ENCODE peak calls at places on chromosomes 5 and 9, in nine cellular contexts. W, D, B, L, H, E, T, A and K are unnamed samples.

GRCh38 chr5:10741661-10742060 is 19.4 kb downstream of the DAP start:
- DNase-seq in L (no peak), W (no peak), T (no peak), A (no peak), B (no peak), D (no peak), E (peak; percentile 37), H (no peak), K (no peak)

GRCh38 chr5:53151713-53152458 is 42.3 kb upstream of the MOCS2 start:
- DNase-seq in E (no peak), H (no peak), D (peak; percentile 93), B (no peak), W (no peak), A (peak; percentile 80), T (no peak), L (no peak), K (no peak)

GRCh38 chr9:223167-223566 is 8.5 kb downstream of the DOCK8 start:
- DNase-seq in D (no peak), H (no peak), B (no peak), W (no peak), T (no peak), E (no peak), A (no peak), L (no peak), K (no peak)

GRCh38 chr5:82257729-82258128 is 20.4 kb downstream of the RPS23 start:
- DNase-seq in L (no peak), H (no peak), D (no peak), W (no peak), E (no peak), B (no peak), T (no peak), A (no peak), K (no peak)

GRCh38 chr5:66582499-66582898 is 13.7 kb upstream of the MAST4 start:
- DNase-seq in E (no peak), B (no peak), T (no peak), L (no peak), W (no peak), A (peak; percentile 30), H (no peak), D (no peak), K (no peak)

GRCh38 chr5:126074538-126074937 is 348.7 kb upstream of the GRAMD2B start:
- DNase-seq in D (no peak), T (no peak), A (no peak), L (no peak), B (no peak), E (no peak), H (no peak), W (no peak), K (no peak)

GRCh38 chr9:99071313-99072039 is 33.4 kb upstream of the TGFBR1 start:
- DNase-seq in D (peak; percentile 48), L (no peak), E (no peak), B (no peak), A (no peak), W (no peak), T (no peak), H (no peak), K (no peak)

GRCh38 chr5:159799701-159800100 is 116.6 kb upstream of the ADRA1B start:
- DNase-seq in T (no peak), H (no peak), B (no peak), E (no peak), L (no peak), W (no peak), D (no peak), A (no peak), K (no peak)

GRCh38 chr5:17216176-17216973 is 1.1 kb upstream of the BASP1 start:
- DNase-seq in W (peak; percentile 82), L (peak; percentile 80), H (no peak), B (peak; percentile 29), E (peak; percentile 86), D (peak; percentile 76), T (peak; percentile 85), A (peak; percentile 79), K (peak; percentile 52)
- H3K4me3 ChIP-seq in W (peak overlapping the region; percentile 63), L (peak overlapping the region; percentile 45), H (no peak overlapping the region), B (peak overlapping the region; percentile 77), E (peak overlapping the region; percentile 50), D (peak overlapping the region; percentile 49), T (peak overlapping the region; percentile 23), A (peak overlapping the region; percentile 50), K (no peak overlapping the region)

GRCh38 chr9:133960568-133961129 is 31.5 kb downstream of the VAV2 start:
- DNase-seq in L (peak; percentile 73), E (no peak), H (no peak), B (no peak), A (no peak), T (peak; percentile 46), W (no peak), D (no peak), K (no peak)

GRCh38 chr9:133959171-133959570 is 33.0 kb downstream of the VAV2 start:
- DNase-seq in T (no peak), W (no peak), H (no peak), L (peak; percentile 31), E (no peak), D (no peak), A (no peak), B (no peak), K (no peak)

GRCh38 chr9:133959966-133960567 is 32.1 kb downstream of the VAV2 start:
- DNase-seq in W (no peak), B (no peak), L (peak; percentile 35), D (no peak), E (no peak), A (no peak), T (no peak), H (no peak), K (no peak)

GRCh38 chr9:133957328-133957727 is 34.8 kb downstream of the VAV2 start:
- DNase-seq in D (no peak), H (peak; percentile 33), W (no peak), L (peak; percentile 40), B (no peak), A (no peak), E (no peak), T (no peak), K (no peak)

GRCh38 chr9:133958756-133959155 is 33.4 kb downstream of the VAV2 start:
- DNase-seq in T (no peak), A (no peak), D (no peak), L (peak; percentile 24), B (no peak), H (no peak), W (no peak), E (no peak), K (no peak)
- H3K4me3 ChIP-seq in T (no peak overlapping the region), A (no peak overlapping the region), D (no peak overlapping the region), L (no peak overlapping the region), B (no peak overlapping the region), H (no peak overlapping the region), W (no peak overlapping the region), E (no peak overlapping the region), K (no peak overlapping the region)

GRCh38 chr9:71941060-71941568 is 29.7 kb downstream of the C9orf85 start:
- DNase-seq in H (no peak), D (peak; percentile 60), W (no peak), E (no peak), T (no peak), B (no peak), L (no peak), A (peak; percentile 52), K (no peak)

GRCh38 chr9:71941998-71942567 is 30.6 kb downstream of the C9orf85 start:
- DNase-seq in A (no peak), W (no peak), E (no peak), B (no peak), D (peak; percentile 12), L (no peak), T (no peak), H (no peak), K (no peak)

DNA sequence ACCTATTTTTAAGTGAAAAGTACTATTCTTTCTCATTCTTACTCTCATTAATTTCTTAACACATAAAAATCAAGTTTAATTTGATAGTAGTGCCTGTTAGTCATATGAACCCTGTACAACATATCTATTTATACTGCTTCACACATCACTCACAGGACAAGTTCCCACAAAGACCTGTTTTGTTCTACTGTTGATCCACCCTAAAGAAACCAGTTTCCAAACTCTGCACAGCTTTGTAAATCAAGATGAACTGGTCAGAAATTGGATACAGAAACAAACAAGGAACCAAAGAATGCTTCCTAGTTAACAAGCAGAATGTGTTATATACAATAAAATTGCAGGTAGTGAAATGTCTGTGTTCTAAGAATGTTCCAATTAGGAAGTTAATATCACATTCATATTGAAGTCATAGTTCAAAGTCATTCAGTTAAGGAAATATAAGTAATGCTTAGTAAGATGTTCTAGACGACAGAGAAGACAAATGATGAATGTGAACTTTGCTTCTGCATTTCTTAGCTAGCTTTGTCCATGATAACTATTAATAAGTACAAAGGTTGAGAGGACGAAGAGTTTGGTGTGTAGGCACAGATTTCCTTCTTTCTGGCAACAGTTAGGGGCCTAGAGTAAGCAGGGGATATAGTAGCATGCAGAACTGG is 33.4 kb downstream of the C9orf85 start:
- DNase-seq in H (no peak), B (no peak), D (no peak), E (no peak), L (no peak), A (peak; percentile 16), W (no peak), T (no peak), K (no peak)
- H3K4me3 ChIP-seq in H (no peak overlapping the region), B (no peak overlapping the region), D (no peak overlapping the region), E (no peak overlapping the region), L (no peak overlapping the region), A (no peak overlapping the region), W (no peak overlapping the region), T (no peak overlapping the region), K (no peak overlapping the region)

GRCh38 chr5:143456952-143457547 is 53.6 kb upstream of the NR3C1 start:
- DNase-seq in B (no peak), H (no peak), L (no peak), E (no peak), W (no peak), A (peak; percentile 91), T (no peak), D (peak; percentile 76), K (no peak)
- H3K4me3 ChIP-seq in B (no peak overlapping the region), H (no peak overlapping the region), L (no peak overlapping the region), E (no peak overlapping the region), W (no peak overlapping the region), A (no peak overlapping the region), T (no peak overlapping the region), D (no peak overlapping the region), K (no peak overlapping the region)

GRCh38 chr5:178941361-178941760 is 363 bp downstream of the ZNF454 start:
- DNase-seq in T (no peak), H (no peak), D (no peak), B (no peak), E (no peak), L (peak; percentile 44), A (no peak), W (peak; percentile 15), K (no peak)
- H3K4me3 ChIP-seq in T (peak overlapping the region; percentile 41), H (no peak overlapping the region), D (peak overlapping the region; percentile 68), B (peak overlapping the region; percentile 74), E (no peak overlapping the region), L (peak overlapping the region; percentile 66), A (peak overlapping the region; percentile 55), W (peak overlapping the region; percentile 51), K (no peak overlapping the region)